ENCODE peak calls at places on chromosomes 7 and 10, in seven cellular contexts. U is GM12865, T is upper lobe of right lung, M is cardiac fibroblast, S is tibial artery, O is pancreas, B is GM10248. D is an unnamed sample.

GRCh38 chr7:29127527-29127926 is 18.8 kb downstream of the CPVL start:
- DNase-seq in U (no peak), T (no peak), M (no peak), S (no peak), O (no peak), B (no peak), D (no peak)

GRCh38 chr10:9992656-9993055 is 1025.0 kb upstream of the CELF2 start:
- DNase-seq in U (no peak), T (no peak), M (no peak), S (no peak), O (no peak), B (no peak), D (no peak)

GRCh38 chr7:86972072-86972471 is 87.4 kb downstream of the ELAPOR2 start:
- DNase-seq in U (no peak), T (no peak), M (no peak), S (no peak), O (no peak), B (no peak), D (no peak)

GRCh38 chr10:11403116-11403515 is 208.3 kb downstream of the USP6NL start:
- DNase-seq in U (peak; percentile 45), T (no peak), M (no peak), S (no peak), O (no peak), B (no peak), D (no peak)

GRCh38 chr10:124562425-124563060 is 100.9 kb downstream of the LHPP start:
- DNase-seq in U (no peak), T (no peak), M (peak; percentile 76), S (peak; percentile 25), O (no peak), B (no peak), D (no peak)

GRCh38 chr7:152872061-152872744 is 112.7 kb downstream of the ACTR3B start:
- DNase-seq in U (no peak), T (peak; percentile 51), M (no peak), S (no peak), O (no peak), B (no peak), D (no peak)

GRCh38 chr10:101952196-101952595 is 103.8 kb downstream of the ARMH3 start:
- DNase-seq in U (no peak), T (no peak), M (no peak), S (no peak), O (no peak), B (no peak), D (no peak)

GRCh38 chr7:74094224-74095095 is 10.9 kb downstream of the LIMK1 start:
- DNase-seq in U (peak; percentile 82), T (peak; percentile 90), M (peak; percentile 92), S (peak; percentile 91), O (no peak), B (peak; percentile 81), D (peak; percentile 88)

GRCh38 chr10:109556399-109556798 is 366.9 kb downstream of the XPNPEP1 start:
- DNase-seq in U (no peak), T (no peak), M (no peak), S (no peak), O (no peak), B (no peak), D (no peak)

GRCh38 chr7:106779877-106780276 is 85.2 kb upstream of the PIK3CG start:
- DNase-seq in U (peak; percentile 44), T (no peak), M (no peak), S (no peak), O (peak; percentile 38), B (no peak), D (no peak)

GRCh38 chr10:132463333-132464255 is 66.6 kb downstream of the PWWP2B start:
- DNase-seq in U (no peak), T (no peak), M (peak; percentile 36), S (no peak), O (no peak), B (no peak), D (no peak)

GRCh38 chr10:123149568-123150228 is 1.8 kb downstream of the HMX2 start:
- DNase-seq in U (no peak), T (peak; percentile 70), M (no peak), S (no peak), O (no peak), B (peak; percentile 22), D (no peak)

GRCh38 chr10:126235091-126235978 is 152.9 kb downstream of the ADAM12 start:
- DNase-seq in U (no peak), T (no peak), M (peak; percentile 21), S (no peak), O (no peak), B (no peak), D (no peak)

GRCh38 chr10:20709708-20710107 is 187.4 kb downstream of the NEBL start:
- DNase-seq in U (no peak), T (no peak), M (no peak), S (no peak), O (no peak), B (no peak), D (no peak)

GRCh38 chr7:47609803-47610452 is 28.0 kb upstream of the TNS3 start:
- DNase-seq in U (no peak), T (no peak), M (no peak), S (no peak), O (no peak), B (no peak), D (no peak)

GRCh38 chr10:127998517-127999144 is 91.7 kb downstream of the PTPRE start:
- DNase-seq in U (no peak), T (peak; percentile 35), M (no peak), S (no peak), O (no peak), B (no peak), D (no peak)

GRCh38 chr7:155701972-155702544 is 57.6 kb downstream of the RBM33 start:
- DNase-seq in U (no peak), T (no peak), M (peak; percentile 13), S (no peak), O (no peak), B (no peak), D (no peak)

GRCh38 chr7:13577566-13578145 is 411.8 kb downstream of the ETV1 start:
- DNase-seq in U (no peak), T (no peak), M (no peak), S (no peak), O (no peak), B (no peak), D (no peak)

GRCh38 chr7:73701357-73701995 is 18.0 kb downstream of the STX1A start:
- DNase-seq in U (no peak), T (no peak), M (peak; percentile 85), S (no peak), O (no peak), B (peak; percentile 63), D (no peak)

GRCh38 chr10:20888620-20889337 is 8.3 kb downstream of the NEBL start:
- DNase-seq in U (no peak), T (no peak), M (peak; percentile 51), S (no peak), O (no peak), B (no peak), D (no peak)

DNA sequence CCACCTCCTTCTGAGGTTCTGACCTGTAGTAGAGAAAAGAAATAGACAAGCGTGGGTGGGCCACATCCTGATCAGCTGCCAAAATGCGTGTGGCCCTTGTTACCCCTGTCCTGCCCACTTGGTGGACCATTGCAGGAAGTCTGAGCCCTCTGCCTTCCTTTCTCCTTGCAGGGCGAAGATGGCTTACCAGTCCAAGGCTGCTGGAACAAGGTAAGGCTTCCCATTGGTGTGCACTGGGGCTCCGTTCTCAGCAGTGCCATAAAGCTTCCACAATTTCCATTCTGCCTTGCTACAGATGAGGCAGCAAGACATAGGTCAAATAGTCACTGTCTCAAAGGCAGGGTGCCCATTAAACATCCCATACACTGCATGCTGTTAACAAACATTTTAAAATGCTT is 95.8 kb upstream of the MACROH2A2 start:
- DNase-seq in U (no peak), T (no peak), M (no peak), S (no peak), O (no peak), B (peak; percentile 7), D (no peak)
- TF ChIP-seq CTCF in U (no peak), T (no peak), M (no peak), S (no peak), O (no peak), B (no peak), D (no peak)

DNA sequence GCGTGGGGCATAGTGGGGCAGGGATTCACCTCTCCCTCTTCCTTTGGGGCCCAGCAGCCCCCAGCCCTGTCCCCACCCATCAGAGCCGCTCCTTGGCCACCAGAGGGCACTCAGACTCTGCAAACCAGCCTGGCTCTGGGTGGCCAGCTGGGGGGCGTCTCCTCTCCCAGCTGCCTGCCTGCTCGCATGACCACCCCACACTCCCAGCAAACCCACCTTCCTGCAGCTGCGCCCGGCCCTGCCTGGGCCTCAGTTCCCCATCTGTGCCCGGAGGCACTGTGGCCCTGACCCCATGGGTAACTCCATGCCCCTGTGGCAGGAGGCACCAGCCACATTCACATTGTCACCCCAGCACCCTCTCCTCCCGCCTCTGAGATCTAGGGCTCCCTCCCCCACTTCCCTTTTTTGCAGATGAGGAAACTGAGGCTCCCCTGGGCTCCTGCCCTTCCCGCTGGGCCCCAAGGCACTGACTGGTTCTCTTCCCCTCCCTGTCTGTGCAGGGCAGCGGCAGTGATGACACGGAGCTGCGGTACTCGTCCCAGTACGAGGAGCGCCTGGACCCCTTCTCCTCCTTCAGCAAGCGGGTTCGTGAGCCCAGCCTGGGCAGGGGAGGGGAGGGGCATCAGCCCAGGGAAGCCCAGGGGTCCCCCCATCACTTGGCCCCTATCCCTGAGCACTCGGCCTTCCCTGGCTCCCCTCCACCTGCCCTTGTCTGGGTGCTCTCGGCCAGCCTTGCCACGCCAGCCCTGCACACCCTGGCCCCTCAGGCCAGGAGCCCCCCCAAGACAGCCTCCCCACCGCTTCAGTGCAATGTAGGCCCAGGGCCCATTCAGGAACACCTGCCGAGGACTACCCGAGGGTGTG is 6.9 kb upstream of the SH2B2 start:
- DNase-seq in U (peak; percentile 83), T (peak; percentile 75), M (peak; percentile 55), S (no peak), O (no peak), B (peak; percentile 86), D (peak; percentile 54)
- TF ChIP-seq CTCF in U (peak; percentile 94), T (peak; percentile 81), M (peak; percentile 80), S (peak; percentile 74), O (peak; percentile 32), B (peak; percentile 95), D (peak; percentile 84)

GRCh38 chr7:44325811-44326241 is 432 bp upstream of the CAMK2B start:
- DNase-seq in U (no peak), T (peak; percentile 38), M (no peak), S (no peak), O (no peak), B (no peak), D (no peak)
- TF ChIP-seq CTCF in U (no peak), T (no peak), M (no peak), S (no peak), O (no peak), B (no peak), D (no peak)

DNA sequence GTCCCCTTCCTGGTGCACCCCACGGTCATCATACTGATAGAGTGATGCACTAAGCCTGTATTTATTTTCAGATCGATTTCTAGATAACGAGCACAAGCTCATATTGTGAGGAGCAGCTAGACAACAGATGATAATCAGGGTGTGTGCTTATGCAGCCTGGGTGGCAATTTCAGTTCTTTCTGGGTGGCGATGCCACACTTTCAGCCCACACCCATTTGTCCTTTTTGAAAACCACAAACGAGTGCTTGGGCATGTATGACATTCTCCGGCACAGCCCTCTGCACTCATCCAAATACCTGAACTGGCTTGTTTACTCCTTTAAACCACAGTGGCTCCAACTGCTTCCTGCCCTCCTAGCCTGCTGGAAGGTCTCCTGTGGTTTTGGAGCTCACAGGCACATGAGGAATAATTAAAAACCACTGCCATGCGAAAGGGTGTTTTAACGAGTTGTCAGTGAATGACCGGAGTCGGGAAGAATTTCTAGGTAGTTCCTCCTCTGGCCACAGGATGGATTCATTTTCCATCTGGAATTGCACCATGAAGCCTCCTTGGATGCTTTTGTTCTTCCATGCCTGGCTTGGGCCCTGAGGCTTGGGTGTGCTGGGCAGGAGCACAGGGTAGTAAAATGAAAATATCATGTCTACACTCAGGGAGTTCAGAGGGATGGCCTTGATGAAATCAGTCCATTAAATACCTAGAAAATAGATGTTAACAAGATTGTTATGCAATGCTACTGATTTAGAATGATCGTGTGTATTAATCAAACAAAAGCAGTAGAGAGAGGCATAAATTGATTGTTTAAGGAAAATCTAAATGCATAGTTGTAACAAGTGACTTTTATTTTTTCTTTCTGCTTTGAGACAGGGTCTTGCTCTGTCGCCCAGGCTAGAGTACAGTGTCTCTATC is 52.4 kb upstream of the ITGB1 start:
- DNase-seq in U (no peak), T (no peak), M (peak; percentile 73), S (no peak), O (no peak), B (no peak), D (no peak)
- TF ChIP-seq CTCF in U (no peak), T (peak; percentile 44), M (peak; percentile 60), S (no peak), O (no peak), B (no peak), D (peak; percentile 20)